ENCODE peak calls at places on chromosomes 4 and X, in eight cellular contexts. One of them, this sample, is unnamed.

GRCh38 chr4:127249066-127249766 is 383.5 kb upstream of the INTU start:
- DNase-seq in lower leg skin: no peak
- DNase-seq in AG10803: peak
- DNase-seq in RWPE2: no peak
- DNase-seq in CD4-positive, alpha-beta T cell: no peak
- DNase-seq in thoracic aorta: no peak
- DNase-seq in body of pancreas: no peak
- DNase-seq in astrocyte of the spinal cord: peak
- DNase-seq in this sample: no peak

GRCh38 chr4:138595731-138596465 is 353.7 kb upstream of the SLC7A11 start:
- DNase-seq in lower leg skin: no peak
- DNase-seq in AG10803: peak
- DNase-seq in RWPE2: no peak
- DNase-seq in CD4-positive, alpha-beta T cell: no peak
- DNase-seq in thoracic aorta: no peak
- DNase-seq in body of pancreas: peak
- DNase-seq in astrocyte of the spinal cord: peak
- DNase-seq in this sample: no peak

GRCh38 chrX:88604433-88605221 is 142.4 kb upstream of the CPXCR1 start:
- DNase-seq in lower leg skin: no peak
- DNase-seq in AG10803: no peak
- DNase-seq in RWPE2: no peak
- DNase-seq in CD4-positive, alpha-beta T cell: no peak
- DNase-seq in thoracic aorta: no peak
- DNase-seq in body of pancreas: no peak
- DNase-seq in astrocyte of the spinal cord: peak
- DNase-seq in this sample: no peak

GRCh38 chr4:147789596-147789995 is 57.7 kb downstream of the ARHGAP10 start:
- DNase-seq in lower leg skin: no peak
- DNase-seq in AG10803: peak
- DNase-seq in RWPE2: no peak
- DNase-seq in CD4-positive, alpha-beta T cell: no peak
- DNase-seq in thoracic aorta: no peak
- DNase-seq in body of pancreas: no peak
- DNase-seq in astrocyte of the spinal cord: no peak
- DNase-seq in this sample: no peak

GRCh38 chrX:107205770-107206696 is at the start of the genes DNAAF6 and NUP62CL:
- DNase-seq in lower leg skin: no peak
- DNase-seq in AG10803: no peak
- DNase-seq in RWPE2: peak
- DNase-seq in CD4-positive, alpha-beta T cell: peak
- DNase-seq in thoracic aorta: peak
- DNase-seq in body of pancreas: peak
- DNase-seq in astrocyte of the spinal cord: peak
- DNase-seq in this sample: peak

GRCh38 chrX:44903107-44903506 is 30.1 kb downstream of the KDM6A start:
- DNase-seq in lower leg skin: no peak
- DNase-seq in AG10803: peak
- DNase-seq in RWPE2: no peak
- DNase-seq in CD4-positive, alpha-beta T cell: no peak
- DNase-seq in thoracic aorta: no peak
- DNase-seq in body of pancreas: no peak
- DNase-seq in astrocyte of the spinal cord: peak
- DNase-seq in this sample: no peak

GRCh38 chr4:148030486-148030885 is 298.6 kb downstream of the ARHGAP10 start:
- DNase-seq in lower leg skin: no peak
- DNase-seq in AG10803: peak
- DNase-seq in RWPE2: no peak
- DNase-seq in CD4-positive, alpha-beta T cell: no peak
- DNase-seq in thoracic aorta: no peak
- DNase-seq in body of pancreas: no peak
- DNase-seq in astrocyte of the spinal cord: peak
- DNase-seq in this sample: no peak

GRCh38 chr4:183658362-183659028 is 490 bp downstream of the RWDD4 start:
- DNase-seq in lower leg skin: no peak
- DNase-seq in AG10803: peak
- DNase-seq in RWPE2: no peak
- DNase-seq in CD4-positive, alpha-beta T cell: peak
- DNase-seq in thoracic aorta: no peak
- DNase-seq in body of pancreas: peak
- DNase-seq in astrocyte of the spinal cord: peak
- DNase-seq in this sample: peak

GRCh38 chr4:33395731-33396485 is 2675.7 kb downstream of the PCDH7 start:
- DNase-seq in lower leg skin: no peak
- DNase-seq in AG10803: no peak
- DNase-seq in RWPE2: no peak
- DNase-seq in CD4-positive, alpha-beta T cell: no peak
- DNase-seq in thoracic aorta: no peak
- DNase-seq in body of pancreas: no peak
- DNase-seq in astrocyte of the spinal cord: peak
- DNase-seq in this sample: no peak

GRCh38 chr4:87068591-87069021 is 133.8 kb downstream of the AFF1 start:
- DNase-seq in lower leg skin: no peak
- DNase-seq in AG10803: no peak
- DNase-seq in RWPE2: no peak
- DNase-seq in CD4-positive, alpha-beta T cell: no peak
- DNase-seq in thoracic aorta: no peak
- DNase-seq in body of pancreas: no peak
- DNase-seq in astrocyte of the spinal cord: no peak
- DNase-seq in this sample: no peak

GRCh38 chrX:29661290-29661689 is 554.1 kb upstream of the MAGEB2 start:
- DNase-seq in lower leg skin: no peak
- DNase-seq in AG10803: peak
- DNase-seq in RWPE2: no peak
- DNase-seq in CD4-positive, alpha-beta T cell: no peak
- DNase-seq in thoracic aorta: no peak
- DNase-seq in body of pancreas: no peak
- DNase-seq in astrocyte of the spinal cord: peak
- DNase-seq in this sample: no peak

GRCh38 chr4:110088670-110089069 is 109.7 kb downstream of the ELOVL6 start:
- DNase-seq in lower leg skin: no peak
- DNase-seq in AG10803: peak
- DNase-seq in RWPE2: no peak
- DNase-seq in CD4-positive, alpha-beta T cell: no peak
- DNase-seq in thoracic aorta: no peak
- DNase-seq in body of pancreas: no peak
- DNase-seq in astrocyte of the spinal cord: peak
- DNase-seq in this sample: no peak

GRCh38 chr4:3112979-3113469 is 38.5 kb downstream of the HTT start:
- DNase-seq in lower leg skin: no peak
- DNase-seq in AG10803: peak
- DNase-seq in RWPE2: no peak
- DNase-seq in CD4-positive, alpha-beta T cell: no peak
- DNase-seq in thoracic aorta: no peak
- DNase-seq in body of pancreas: no peak
- DNase-seq in astrocyte of the spinal cord: peak
- DNase-seq in this sample: no peak

GRCh38 chrX:17046478-17047097 is 100.1 kb downstream of the REPS2 start:
- DNase-seq in lower leg skin: no peak
- DNase-seq in AG10803: peak
- DNase-seq in RWPE2: no peak
- DNase-seq in CD4-positive, alpha-beta T cell: peak
- DNase-seq in thoracic aorta: peak
- DNase-seq in body of pancreas: peak
- DNase-seq in astrocyte of the spinal cord: peak
- DNase-seq in this sample: peak

GRCh38 chr4:38025665-38026064 is 65.5 kb downstream of the PTTG2 start:
- DNase-seq in lower leg skin: no peak
- DNase-seq in AG10803: no peak
- DNase-seq in RWPE2: no peak
- DNase-seq in CD4-positive, alpha-beta T cell: no peak
- DNase-seq in thoracic aorta: no peak
- DNase-seq in body of pancreas: no peak
- DNase-seq in astrocyte of the spinal cord: no peak
- DNase-seq in this sample: no peak

GRCh38 chr4:118729287-118730286 is 44.4 kb downstream of the METTL14 start:
- DNase-seq in lower leg skin: no peak
- DNase-seq in AG10803: peak
- DNase-seq in RWPE2: no peak
- DNase-seq in CD4-positive, alpha-beta T cell: no peak
- DNase-seq in thoracic aorta: no peak
- DNase-seq in body of pancreas: no peak
- DNase-seq in astrocyte of the spinal cord: peak
- DNase-seq in this sample: no peak

GRCh38 chrX:106811131-106811910 is 8.8 kb downstream of the TBC1D8B start:
- DNase-seq in lower leg skin: no peak
- DNase-seq in AG10803: no peak
- DNase-seq in RWPE2: no peak
- DNase-seq in CD4-positive, alpha-beta T cell: no peak
- DNase-seq in thoracic aorta: no peak
- DNase-seq in body of pancreas: no peak
- DNase-seq in astrocyte of the spinal cord: no peak
- DNase-seq in this sample: no peak

GRCh38 chr4:924107-925096 is 7.7 kb downstream of the GAK start:
- DNase-seq in lower leg skin: peak
- DNase-seq in AG10803: peak
- DNase-seq in RWPE2: no peak
- DNase-seq in CD4-positive, alpha-beta T cell: no peak
- DNase-seq in thoracic aorta: no peak
- DNase-seq in body of pancreas: no peak
- DNase-seq in astrocyte of the spinal cord: peak
- DNase-seq in this sample: no peak

GRCh38 chr4:133775881-133776280 is 425.7 kb downstream of the PABPC4L start:
- DNase-seq in lower leg skin: no peak
- DNase-seq in AG10803: no peak
- DNase-seq in RWPE2: no peak
- DNase-seq in CD4-positive, alpha-beta T cell: no peak
- DNase-seq in thoracic aorta: no peak
- DNase-seq in body of pancreas: no peak
- DNase-seq in astrocyte of the spinal cord: peak
- DNase-seq in this sample: no peak

GRCh38 chr4:123986268-123986798 is 589.7 kb downstream of the SPRY1 start:
- DNase-seq in lower leg skin: no peak
- DNase-seq in AG10803: peak
- DNase-seq in RWPE2: no peak
- DNase-seq in CD4-positive, alpha-beta T cell: no peak
- DNase-seq in thoracic aorta: no peak
- DNase-seq in body of pancreas: peak
- DNase-seq in astrocyte of the spinal cord: peak
- DNase-seq in this sample: no peak

GRCh38 chr4:52751349-52751911 is at the start of gene ERVMER34-1:
- DNase-seq in lower leg skin: no peak
- DNase-seq in AG10803: peak
- DNase-seq in RWPE2: peak
- DNase-seq in CD4-positive, alpha-beta T cell: no peak
- DNase-seq in thoracic aorta: no peak
- DNase-seq in body of pancreas: peak
- DNase-seq in astrocyte of the spinal cord: peak
- DNase-seq in this sample: peak

GRCh38 chr4:42656736-42656985 is 244 bp downstream of the ATP8A1 start:
- DNase-seq in lower leg skin: peak
- DNase-seq in AG10803: no peak
- DNase-seq in RWPE2: no peak
- DNase-seq in CD4-positive, alpha-beta T cell: no peak
- DNase-seq in thoracic aorta: no peak
- DNase-seq in body of pancreas: no peak
- DNase-seq in astrocyte of the spinal cord: peak
- DNase-seq in this sample: no peak
- TF ChIP-seq CTCF in lower leg skin: no peak
- TF ChIP-seq CTCF in AG10803: no peak
- TF ChIP-seq CTCF in RWPE2: no peak
- TF ChIP-seq CTCF in CD4-positive, alpha-beta T cell: no peak
- TF ChIP-seq CTCF in thoracic aorta: no peak
- TF ChIP-seq CTCF in body of pancreas: no peak
- TF ChIP-seq CTCF in astrocyte of the spinal cord: no peak
- TF ChIP-seq CTCF in this sample: no peak

DNA sequence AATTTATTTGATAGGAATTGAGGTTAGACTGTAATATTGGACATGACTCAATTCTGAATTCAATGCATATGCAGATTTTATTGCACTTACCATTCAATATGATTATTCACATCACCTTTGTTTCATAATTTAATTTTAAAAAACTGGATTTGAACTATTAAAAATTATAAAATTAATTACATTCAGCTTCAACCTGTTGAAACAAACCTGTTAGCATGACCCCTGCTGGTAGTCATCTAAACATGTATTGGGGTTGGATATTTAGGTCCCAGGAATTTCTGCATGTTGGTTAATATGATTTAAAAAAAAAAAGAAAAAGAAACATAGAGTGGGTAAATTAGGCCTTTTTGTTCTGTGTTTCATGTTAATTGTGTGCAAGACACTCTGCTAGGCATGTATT is 85.9 kb downstream of the ARSJ start:
- DNase-seq in lower leg skin: no peak
- DNase-seq in AG10803: peak
- DNase-seq in RWPE2: no peak
- DNase-seq in CD4-positive, alpha-beta T cell: no peak
- DNase-seq in thoracic aorta: no peak
- DNase-seq in body of pancreas: no peak
- DNase-seq in astrocyte of the spinal cord: no peak
- DNase-seq in this sample: no peak
- TF ChIP-seq CTCF in lower leg skin: no peak
- TF ChIP-seq CTCF in AG10803: peak
- TF ChIP-seq CTCF in RWPE2: peak
- TF ChIP-seq CTCF in CD4-positive, alpha-beta T cell: peak
- TF ChIP-seq CTCF in thoracic aorta: no peak
- TF ChIP-seq CTCF in body of pancreas: peak
- TF ChIP-seq CTCF in astrocyte of the spinal cord: peak
- TF ChIP-seq CTCF in this sample: peak

DNA sequence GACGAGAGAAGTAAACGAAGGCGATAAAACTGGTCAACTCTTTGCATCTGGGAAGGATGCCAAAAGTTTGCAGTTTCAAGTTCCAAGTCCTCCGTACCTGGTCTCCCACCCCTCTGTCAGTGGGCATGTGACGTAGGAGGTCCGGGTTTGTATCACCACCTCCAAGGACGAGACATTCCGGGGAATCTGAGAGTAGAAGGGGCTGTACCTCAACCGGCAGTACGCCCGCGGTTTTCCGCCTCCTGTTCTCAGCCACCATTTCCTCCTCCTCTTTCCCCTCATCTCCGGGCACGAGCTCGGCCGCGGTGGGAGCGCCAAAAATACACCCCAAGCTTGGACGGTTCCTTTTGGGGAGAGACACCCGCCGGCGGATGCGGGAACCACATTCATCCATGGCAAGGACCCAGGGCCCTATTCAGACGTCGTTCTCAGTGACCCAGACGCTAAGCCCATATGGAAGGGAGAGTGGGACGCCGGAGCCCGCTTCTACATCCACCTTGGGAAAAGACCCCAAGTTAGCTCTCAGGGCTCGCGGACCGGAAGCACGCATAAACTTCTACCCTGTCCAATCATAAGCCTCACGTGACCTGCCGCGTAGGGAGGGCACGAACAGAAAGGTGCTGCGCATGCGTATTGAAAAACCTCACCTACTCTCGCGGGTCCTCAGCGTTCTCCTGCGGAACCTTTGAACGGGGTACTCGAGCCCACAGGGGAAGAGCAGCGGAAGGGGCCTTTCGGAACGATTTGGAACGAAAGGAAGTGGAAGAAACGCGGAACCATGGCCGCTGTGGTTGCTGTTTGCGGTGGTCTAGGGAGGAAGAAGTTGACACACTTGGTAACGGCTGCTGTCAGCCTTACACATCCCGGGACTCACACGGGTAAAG is at the start of the genes HELQ and MRPS18C:
- DNase-seq in lower leg skin: peak
- DNase-seq in AG10803: peak
- DNase-seq in RWPE2: peak
- DNase-seq in CD4-positive, alpha-beta T cell: peak
- DNase-seq in thoracic aorta: peak
- DNase-seq in body of pancreas: peak
- DNase-seq in astrocyte of the spinal cord: peak
- DNase-seq in this sample: peak
- TF ChIP-seq CTCF in lower leg skin: no peak
- TF ChIP-seq CTCF in AG10803: peak
- TF ChIP-seq CTCF in RWPE2: no peak
- TF ChIP-seq CTCF in CD4-positive, alpha-beta T cell: no peak
- TF ChIP-seq CTCF in thoracic aorta: peak
- TF ChIP-seq CTCF in body of pancreas: peak
- TF ChIP-seq CTCF in astrocyte of the spinal cord: peak
- TF ChIP-seq CTCF in this sample: no peak

GRCh38 chr4:84681488-84682274 is 98.8 kb downstream of the CDS1 start:
- DNase-seq in lower leg skin: no peak
- DNase-seq in AG10803: peak
- DNase-seq in RWPE2: no peak
- DNase-seq in CD4-positive, alpha-beta T cell: no peak
- DNase-seq in thoracic aorta: no peak
- DNase-seq in body of pancreas: no peak
- DNase-seq in astrocyte of the spinal cord: peak
- DNase-seq in this sample: no peak
- TF ChIP-seq CTCF in lower leg skin: no peak
- TF ChIP-seq CTCF in AG10803: peak
- TF ChIP-seq CTCF in RWPE2: no peak
- TF ChIP-seq CTCF in CD4-positive, alpha-beta T cell: no peak
- TF ChIP-seq CTCF in thoracic aorta: no peak
- TF ChIP-seq CTCF in body of pancreas: no peak
- TF ChIP-seq CTCF in astrocyte of the spinal cord: peak
- TF ChIP-seq CTCF in this sample: no peak

This sample was measured in endothelial cell.